ENCODE peak calls at places on chromosomes 1 and 21, in ten cellular contexts. E is NCI-H2081; J is spleen; B is CD8-positive, alpha-beta memory T cell; Q is cardiac fibroblast; D is substantia nigra; G is activated CD4-positive, alpha-beta T cell treated with anti-CD3 and anti-CD28 coated beads, Interleukin-2, amount 10 ng/mL, durations not matched to agents 7 days and 5 days; T is BE2C; F is H4; H is stimulated activated CD4-positive, alpha-beta T cell treated with anti-CD3 and anti-CD28 coated beads, Interleukin-2, amount 100 ng/mL, for 48 hours. Z is an unnamed sample.

GRCh38 chr1:201190624-201191051 is at the start of gene IGFN1:
- DNase-seq in G (no peak), Q (no peak), B (no peak), E (no peak), T (peak), H (no peak), F (no peak), D (no peak), J (peak), Z (no peak)

GRCh38 chr1:82449671-82450070 is 648.9 kb downstream of the ADGRL2 start:
- DNase-seq in B (no peak), Q (no peak), D (no peak), J (no peak), G (no peak), F (no peak), T (no peak), E (no peak), H (no peak), Z (no peak)

GRCh38 chr1:219812086-219812485 is 116.3 kb downstream of the SLC30A10 start:
- DNase-seq in Q (no peak), D (no peak), H (no peak), G (no peak), T (no peak), F (no peak), B (no peak), J (no peak), E (no peak), Z (no peak)

GRCh38 chr1:193960040-193960439 is 773.6 kb upstream of the B3GALT2 start:
- DNase-seq in Q (no peak), D (no peak), H (no peak), T (no peak), E (no peak), G (no peak), B (no peak), F (no peak), J (no peak), Z (no peak)

GRCh38 chr1:86641318-86641717 is 63.1 kb upstream of the SH3GLB1 start:
- DNase-seq in J (no peak), E (no peak), T (no peak), D (no peak), B (no peak), Q (no peak), H (no peak), G (no peak), F (no peak), Z (no peak)

GRCh38 chr1:165842363-165843129 is 15.1 kb downstream of the UCK2 start:
- DNase-seq in T (no peak), Q (peak), D (no peak), G (peak), J (no peak), B (no peak), E (no peak), F (no peak), H (no peak), Z (peak)

GRCh38 chr1:40270152-40270834 is 12.3 kb downstream of the ZMPSTE24 start:
- DNase-seq in D (no peak), G (no peak), B (no peak), F (no peak), T (no peak), Q (no peak), E (no peak), J (no peak), H (no peak), Z (no peak)

GRCh38 chr21:46667191-46667734 is 31.8 kb downstream of the PRMT2 start:
- DNase-seq in H (no peak), F (no peak), T (peak), J (no peak), B (no peak), D (no peak), G (peak), Q (peak), E (peak), Z (peak)

GRCh38 chr1:1307261-1307907 is 346 bp downstream of the ACAP3 start:
- DNase-seq in B (no peak), T (no peak), H (no peak), Q (no peak), F (no peak), E (no peak), J (peak), G (no peak), D (peak), Z (no peak)

GRCh38 chr1:10617318-10617717 is 142.6 kb downstream of the PEX14 start:
- DNase-seq in Q (no peak), H (no peak), E (no peak), J (peak), B (no peak), G (no peak), D (no peak), T (no peak), F (no peak), Z (no peak)

GRCh38 chr1:230375795-230376194 is 50.3 kb downstream of the PGBD5 start:
- DNase-seq in F (no peak), G (no peak), J (no peak), H (no peak), Q (no peak), D (no peak), T (no peak), B (no peak), E (peak), Z (no peak)

GRCh38 chr1:63645301-63645700 is 52.1 kb downstream of the PGM1 start:
- DNase-seq in F (no peak), D (no peak), T (no peak), H (no peak), B (no peak), Q (peak), E (no peak), G (no peak), J (no peak), Z (no peak)

GRCh38 chr1:185244015-185244747 is 72.9 kb downstream of the IVNS1ABP start:
- DNase-seq in T (no peak), D (no peak), F (peak), H (peak), J (no peak), B (no peak), G (no peak), Q (peak), E (no peak), Z (no peak)

GRCh38 chr1:67285780-67286488 is 21.7 kb upstream of the IL12RB2 start:
- DNase-seq in Q (no peak), B (no peak), F (no peak), H (no peak), D (no peak), T (no peak), G (no peak), E (no peak), J (no peak), Z (no peak)